ENCODE peak calls at places on chromosomes 6 and 20, in six cellular contexts. One of them, this sample, is unnamed. For H3K4me1, the result is how much of the 10 kb centered on the place peaks cover.

GRCh38 chr20:9981834-9982233 is 53.0 kb upstream of the ANKEF1 start:
- DNase-seq in IMR-90: no peak
- DNase-seq in mammary epithelial cell: no peak
- DNase-seq in esophagus squamous epithelium: no peak
- DNase-seq in tibial artery: no peak
- DNase-seq in effector memory CD4-positive, alpha-beta T cell: no peak
- DNase-seq in this sample: no peak

GRCh38 chr20:48772183-48772976 is 55.4 kb downstream of the PREX1 start:
- DNase-seq in IMR-90: no peak
- DNase-seq in mammary epithelial cell: no peak
- DNase-seq in esophagus squamous epithelium: no peak
- DNase-seq in tibial artery: peak
- DNase-seq in effector memory CD4-positive, alpha-beta T cell: no peak
- DNase-seq in this sample: no peak

GRCh38 chr6:111995409-111995808 is 58.5 kb upstream of the CCN6 start:
- DNase-seq in IMR-90: no peak
- DNase-seq in mammary epithelial cell: peak
- DNase-seq in esophagus squamous epithelium: no peak
- DNase-seq in tibial artery: no peak
- DNase-seq in effector memory CD4-positive, alpha-beta T cell: no peak
- DNase-seq in this sample: no peak

GRCh38 chr6:79605061-79605460 is 26.1 kb upstream of the SH3BGRL2 start:
- DNase-seq in IMR-90: peak
- DNase-seq in mammary epithelial cell: peak
- DNase-seq in esophagus squamous epithelium: no peak
- DNase-seq in tibial artery: no peak
- DNase-seq in effector memory CD4-positive, alpha-beta T cell: no peak
- DNase-seq in this sample: peak

GRCh38 chr20:19964289-19965263 is 52.6 kb upstream of the NAA20 start:
- DNase-seq in IMR-90: peak
- DNase-seq in mammary epithelial cell: peak
- DNase-seq in esophagus squamous epithelium: no peak
- DNase-seq in tibial artery: peak
- DNase-seq in effector memory CD4-positive, alpha-beta T cell: no peak
- DNase-seq in this sample: peak

GRCh38 chr6:50843842-50844241 is 25.2 kb downstream of the TFAP2B start:
- DNase-seq in IMR-90: no peak
- DNase-seq in mammary epithelial cell: no peak
- DNase-seq in esophagus squamous epithelium: no peak
- DNase-seq in tibial artery: no peak
- DNase-seq in effector memory CD4-positive, alpha-beta T cell: no peak
- DNase-seq in this sample: no peak

GRCh38 chr6:75096986-75097385 is 108.9 kb downstream of the COL12A1 start:
- DNase-seq in IMR-90: no peak
- DNase-seq in mammary epithelial cell: no peak
- DNase-seq in esophagus squamous epithelium: no peak
- DNase-seq in tibial artery: no peak
- DNase-seq in effector memory CD4-positive, alpha-beta T cell: no peak
- DNase-seq in this sample: no peak

GRCh38 chr6:26220353-26220970 is 133.2 kb downstream of the HFE start:
- DNase-seq in IMR-90: no peak
- DNase-seq in mammary epithelial cell: no peak
- DNase-seq in esophagus squamous epithelium: no peak
- DNase-seq in tibial artery: no peak
- DNase-seq in effector memory CD4-positive, alpha-beta T cell: no peak
- DNase-seq in this sample: no peak

GRCh38 chr6:134826889-134827737 is 122.8 kb downstream of the ALDH8A1 start:
- DNase-seq in IMR-90: peak
- DNase-seq in mammary epithelial cell: peak
- DNase-seq in esophagus squamous epithelium: no peak
- DNase-seq in tibial artery: peak
- DNase-seq in effector memory CD4-positive, alpha-beta T cell: no peak
- DNase-seq in this sample: peak

GRCh38 chr6:15621203-15622044 is 41.4 kb downstream of the DTNBP1 start:
- DNase-seq in IMR-90: peak
- DNase-seq in mammary epithelial cell: peak
- DNase-seq in esophagus squamous epithelium: no peak
- DNase-seq in tibial artery: no peak
- DNase-seq in effector memory CD4-positive, alpha-beta T cell: no peak
- DNase-seq in this sample: no peak

GRCh38 chr20:50930139-50931047 is 844 bp downstream of the ADNP start:
- DNase-seq in IMR-90: no peak
- DNase-seq in mammary epithelial cell: no peak
- DNase-seq in esophagus squamous epithelium: no peak
- DNase-seq in tibial artery: peak
- DNase-seq in effector memory CD4-positive, alpha-beta T cell: peak
- DNase-seq in this sample: peak

GRCh38 chr6:111731404-111732195 is 125.9 kb upstream of the TRAF3IP2 start:
- DNase-seq in IMR-90: peak
- DNase-seq in mammary epithelial cell: no peak
- DNase-seq in esophagus squamous epithelium: no peak
- DNase-seq in tibial artery: no peak
- DNase-seq in effector memory CD4-positive, alpha-beta T cell: no peak
- DNase-seq in this sample: no peak

GRCh38 chr20:43565758-43566104 is 6.9 kb downstream of the SGK2 start:
- DNase-seq in IMR-90: no peak
- DNase-seq in mammary epithelial cell: no peak
- DNase-seq in esophagus squamous epithelium: no peak
- DNase-seq in tibial artery: no peak
- DNase-seq in effector memory CD4-positive, alpha-beta T cell: no peak
- DNase-seq in this sample: no peak

GRCh38 chr20:44912189-44912588 is 2.3 kb downstream of the PABPC1L start:
- DNase-seq in IMR-90: no peak
- DNase-seq in mammary epithelial cell: no peak
- DNase-seq in esophagus squamous epithelium: no peak
- DNase-seq in tibial artery: no peak
- DNase-seq in effector memory CD4-positive, alpha-beta T cell: no peak
- DNase-seq in this sample: no peak

GRCh38 chr20:44908987-44909871 is 631 bp upstream of the PABPC1L start:
- DNase-seq in IMR-90: no peak
- DNase-seq in mammary epithelial cell: no peak
- DNase-seq in esophagus squamous epithelium: no peak
- DNase-seq in tibial artery: no peak
- DNase-seq in effector memory CD4-positive, alpha-beta T cell: no peak
- DNase-seq in this sample: no peak

GRCh38 chr20:44911264-44911921 is 1.5 kb downstream of the PABPC1L start:
- DNase-seq in IMR-90: peak
- DNase-seq in mammary epithelial cell: peak
- DNase-seq in esophagus squamous epithelium: no peak
- DNase-seq in tibial artery: no peak
- DNase-seq in effector memory CD4-positive, alpha-beta T cell: no peak
- DNase-seq in this sample: no peak

GRCh38 chr20:44910690-44911262 is 916 bp downstream of the PABPC1L start:
- DNase-seq in IMR-90: no peak
- DNase-seq in mammary epithelial cell: no peak
- DNase-seq in esophagus squamous epithelium: no peak
- DNase-seq in tibial artery: no peak
- DNase-seq in effector memory CD4-positive, alpha-beta T cell: no peak
- DNase-seq in this sample: no peak

DNA sequence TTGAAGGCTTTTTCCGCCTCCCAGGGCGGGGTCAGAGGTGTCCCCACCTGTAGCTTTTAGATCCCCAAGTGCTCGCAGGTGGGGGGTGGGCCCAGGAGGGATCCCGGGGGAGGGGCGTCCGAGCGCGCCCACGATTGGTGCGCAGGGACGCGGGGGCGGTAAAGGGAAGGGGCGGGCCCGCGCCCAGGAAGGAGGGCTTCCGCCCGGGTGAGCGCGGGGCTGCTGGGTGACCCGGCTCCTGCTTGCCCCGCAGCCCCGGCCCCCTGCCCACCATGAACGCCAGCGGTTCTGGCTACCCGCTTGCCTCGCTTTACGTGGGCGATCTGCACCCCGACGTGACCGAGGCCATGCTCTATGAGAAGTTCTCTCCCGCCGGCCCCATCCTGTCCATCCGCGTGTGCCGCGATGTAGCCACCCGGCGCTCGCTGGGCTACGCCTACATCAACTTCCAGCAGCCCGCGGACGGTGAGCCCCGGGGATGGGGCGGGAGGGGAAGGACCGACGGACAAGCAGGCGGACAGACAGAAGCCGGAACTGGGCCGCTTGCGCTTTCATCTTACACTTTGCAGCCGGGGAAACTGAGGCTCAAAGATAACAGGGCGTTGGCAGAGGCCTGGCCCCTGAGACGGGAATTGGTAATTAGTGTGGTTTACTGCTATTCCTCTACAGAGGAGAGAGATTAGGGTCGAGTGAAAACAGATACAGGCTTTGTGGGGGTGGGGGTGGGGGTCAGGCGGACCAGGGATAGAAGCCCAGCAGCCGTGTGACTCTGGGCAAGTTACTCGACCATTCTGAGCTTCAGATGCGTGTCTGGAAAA is at the start of gene PABPC1L:
- DNase-seq in IMR-90: peak
- DNase-seq in mammary epithelial cell: peak
- DNase-seq in esophagus squamous epithelium: no peak
- DNase-seq in tibial artery: no peak
- DNase-seq in effector memory CD4-positive, alpha-beta T cell: peak
- DNase-seq in this sample: peak
- H3K27ac ChIP-seq in IMR-90: peak
- H3K27ac ChIP-seq in mammary epithelial cell: peak
- H3K27ac ChIP-seq in esophagus squamous epithelium: no peak
- H3K27ac ChIP-seq in tibial artery: peak
- H3K27ac ChIP-seq in effector memory CD4-positive, alpha-beta T cell: peak
- H3K27ac ChIP-seq in this sample: peak

DNA sequence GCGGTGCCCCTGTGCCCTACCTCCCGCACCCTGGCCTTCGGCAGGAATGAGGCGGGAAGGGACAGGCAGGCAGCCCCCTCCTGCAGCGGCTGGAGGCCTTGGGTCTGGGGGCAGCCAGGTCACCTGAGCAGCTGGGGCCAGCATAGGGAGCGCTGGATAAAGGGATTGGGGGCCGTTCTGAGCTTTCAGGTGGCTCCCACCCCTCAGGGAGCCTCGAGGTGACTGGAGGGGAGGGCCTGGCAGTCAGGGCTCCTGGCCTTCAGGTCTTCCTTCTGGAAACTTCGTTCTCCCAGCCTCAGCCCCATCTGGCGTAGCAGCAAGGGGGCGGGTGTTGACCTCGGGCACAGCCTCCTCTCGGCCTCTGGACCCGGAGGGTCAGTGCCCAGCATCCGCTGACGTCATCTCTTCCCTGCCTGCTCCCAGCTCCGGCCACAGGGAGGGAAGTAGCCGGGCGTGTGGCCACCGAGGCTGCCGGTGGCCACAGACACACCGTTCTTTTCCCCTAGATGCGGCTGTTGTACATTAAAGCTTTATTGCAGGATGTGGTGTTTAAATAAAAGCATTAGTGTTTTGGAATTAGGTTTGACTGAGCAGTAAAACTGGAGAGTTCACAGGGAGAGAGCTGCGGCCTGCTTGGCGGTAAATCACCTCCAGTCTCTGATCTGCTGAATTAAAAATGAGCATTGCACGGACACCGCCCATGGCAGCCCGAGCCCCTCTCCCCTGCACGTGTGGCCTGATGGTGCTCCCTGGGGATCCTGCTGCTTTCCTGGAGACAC is 80.0 kb upstream of the GATA5 start:
- DNase-seq in IMR-90: no peak
- DNase-seq in mammary epithelial cell: no peak
- DNase-seq in esophagus squamous epithelium: no peak
- DNase-seq in tibial artery: no peak
- DNase-seq in effector memory CD4-positive, alpha-beta T cell: no peak
- DNase-seq in this sample: peak
- H3K4me1 ChIP-seq in IMR-90: under half
- H3K4me1 ChIP-seq in mammary epithelial cell: under half
- H3K4me1 ChIP-seq in esophagus squamous epithelium: under half
- H3K4me1 ChIP-seq in tibial artery: under half
- H3K4me1 ChIP-seq in effector memory CD4-positive, alpha-beta T cell: under half
- H3K4me1 ChIP-seq in this sample: under half

GRCh38 chr6:99350573-99350972 is 1.1 kb upstream of the FAXC start:
- DNase-seq in IMR-90: no peak
- DNase-seq in mammary epithelial cell: no peak
- DNase-seq in esophagus squamous epithelium: no peak
- DNase-seq in tibial artery: no peak
- DNase-seq in effector memory CD4-positive, alpha-beta T cell: no peak
- DNase-seq in this sample: peak
- H3K27ac ChIP-seq in IMR-90: no peak
- H3K27ac ChIP-seq in mammary epithelial cell: no peak
- H3K27ac ChIP-seq in esophagus squamous epithelium: no peak
- H3K27ac ChIP-seq in tibial artery: no peak
- H3K27ac ChIP-seq in effector memory CD4-positive, alpha-beta T cell: no peak
- H3K27ac ChIP-seq in this sample: no peak

DNA sequence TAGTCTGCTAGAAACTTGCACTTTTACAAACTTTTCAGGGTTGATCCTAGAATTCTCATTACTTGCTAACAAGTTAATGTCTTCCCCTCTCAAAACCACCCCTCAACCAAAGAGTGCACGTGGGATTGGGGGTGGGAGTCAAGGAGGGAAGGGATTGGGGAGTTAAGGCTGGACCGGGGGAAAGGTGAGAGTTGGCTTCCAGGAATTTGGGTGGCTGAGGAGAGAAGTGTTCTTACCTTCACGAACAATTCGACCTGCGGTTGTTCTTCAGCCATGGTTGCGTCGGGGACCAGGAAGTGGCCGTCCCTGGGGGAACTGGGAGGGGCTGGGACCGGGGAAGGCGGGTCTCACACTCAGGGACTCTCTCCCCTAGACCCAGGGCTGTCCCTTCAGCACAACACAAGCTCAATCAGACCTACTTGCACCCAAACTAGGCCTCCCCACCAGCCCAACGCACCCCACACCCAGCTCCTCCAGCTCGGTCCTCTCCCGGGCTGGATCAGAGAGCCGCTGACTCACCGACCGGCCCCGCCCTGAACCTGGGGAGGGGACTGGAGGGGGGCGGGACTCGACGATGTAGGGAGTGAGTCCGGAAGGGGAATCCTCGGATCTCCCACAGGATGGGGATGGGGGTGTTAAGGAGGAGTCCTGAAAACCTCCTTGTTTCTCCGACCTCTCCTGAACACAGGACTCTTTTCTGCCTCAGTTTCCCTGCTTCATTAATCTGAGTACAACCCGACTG is at the start of gene CLIC1:
- DNase-seq in IMR-90: peak
- DNase-seq in mammary epithelial cell: peak
- DNase-seq in esophagus squamous epithelium: no peak
- DNase-seq in tibial artery: peak
- DNase-seq in effector memory CD4-positive, alpha-beta T cell: peak
- DNase-seq in this sample: peak
- H3K4me1 ChIP-seq in IMR-90: under half
- H3K4me1 ChIP-seq in mammary epithelial cell: under half
- H3K4me1 ChIP-seq in esophagus squamous epithelium: under half
- H3K4me1 ChIP-seq in tibial artery: under half
- H3K4me1 ChIP-seq in effector memory CD4-positive, alpha-beta T cell: under half
- H3K4me1 ChIP-seq in this sample: under half

GRCh38 chr6:159760602-159761057 is 1.2 kb upstream of the ACAT2 start:
- DNase-seq in IMR-90: peak
- DNase-seq in mammary epithelial cell: peak
- DNase-seq in esophagus squamous epithelium: no peak
- DNase-seq in tibial artery: no peak
- DNase-seq in effector memory CD4-positive, alpha-beta T cell: no peak
- DNase-seq in this sample: peak

GRCh38 chr6:159759645-159760044 is 2.2 kb upstream of the ACAT2 start:
- DNase-seq in IMR-90: no peak
- DNase-seq in mammary epithelial cell: no peak
- DNase-seq in esophagus squamous epithelium: no peak
- DNase-seq in tibial artery: no peak
- DNase-seq in effector memory CD4-positive, alpha-beta T cell: no peak
- DNase-seq in this sample: peak

GRCh38 chr6:159756508-159756907 is 5.3 kb upstream of the ACAT2 start:
- DNase-seq in IMR-90: no peak
- DNase-seq in mammary epithelial cell: no peak
- DNase-seq in esophagus squamous epithelium: no peak
- DNase-seq in tibial artery: no peak
- DNase-seq in effector memory CD4-positive, alpha-beta T cell: no peak
- DNase-seq in this sample: no peak

GRCh38 chr6:159761135-159761872 is 541 bp upstream of the ACAT2 start:
- DNase-seq in IMR-90: no peak
- DNase-seq in mammary epithelial cell: peak
- DNase-seq in esophagus squamous epithelium: no peak
- DNase-seq in tibial artery: peak
- DNase-seq in effector memory CD4-positive, alpha-beta T cell: no peak
- DNase-seq in this sample: peak

GRCh38 chr6:159758031-159759001 is 3.5 kb upstream of the ACAT2 start:
- DNase-seq in IMR-90: peak
- DNase-seq in mammary epithelial cell: peak
- DNase-seq in esophagus squamous epithelium: no peak
- DNase-seq in tibial artery: no peak
- DNase-seq in effector memory CD4-positive, alpha-beta T cell: no peak
- DNase-seq in this sample: peak
- H3K27ac ChIP-seq in IMR-90: no peak
- H3K27ac ChIP-seq in mammary epithelial cell: no peak
- H3K27ac ChIP-seq in esophagus squamous epithelium: no peak
- H3K27ac ChIP-seq in tibial artery: no peak
- H3K27ac ChIP-seq in effector memory CD4-positive, alpha-beta T cell: no peak
- H3K27ac ChIP-seq in this sample: peak

This sample was measured in osteoblast.